ENCODE peak calls at places on chromosomes 7 and 10, in nine cellular contexts. Z is CD8-positive, alpha-beta T cell; U is heart right ventricle; Q is tibial nerve; N is aorta; K is HCT116; T is mammary epithelial cell; R is Panc1; S is SK-N-MC. W is an unnamed sample.

GRCh38 chr10:125149278-125150047 is 10.9 kb downstream of the CTBP2 start:
- DNase-seq in S (no peak), K (peak; percentile 52), Q (peak; percentile 79), T (peak; percentile 76), Z (no peak), N (peak; percentile 65), R (peak; percentile 62), U (peak; percentile 54), W (peak; percentile 75)

GRCh38 chr10:48604039-48604407 is 850 bp downstream of the ARHGAP22 start:
- DNase-seq in K (no peak), Z (no peak), S (no peak), U (no peak), T (no peak), Q (no peak), R (no peak), N (no peak), W (no peak)

GRCh38 chr10:93115661-93116383 is 42.1 kb downstream of the CYP26A1 start:
- DNase-seq in K (peak; percentile 74), R (peak; percentile 15), U (peak; percentile 53), S (no peak), Q (peak; percentile 86), T (peak; percentile 20), N (peak; percentile 82), Z (peak; percentile 59), W (peak; percentile 76)

GRCh38 chr7:36821617-36822016 is 97.3 kb upstream of the AOAH start:
- DNase-seq in Q (no peak), U (no peak), S (no peak), N (no peak), K (no peak), R (no peak), T (no peak), Z (no peak), W (no peak)

GRCh38 chr7:31899356-31899927 is 170.8 kb downstream of the PDE1C start:
- DNase-seq in U (no peak), T (no peak), Z (no peak), Q (no peak), S (no peak), N (no peak), K (no peak), R (no peak), W (no peak)

GRCh38 chr10:120794390-120794789 is 56.8 kb upstream of the WDR11 start:
- DNase-seq in K (no peak), N (no peak), Q (no peak), Z (no peak), T (no peak), R (no peak), S (no peak), U (no peak), W (no peak)

GRCh38 chr7:140841316-140841715 is 83.4 kb downstream of the BRAF start:
- DNase-seq in K (no peak), S (no peak), U (no peak), R (no peak), T (no peak), Z (no peak), Q (no peak), N (no peak), W (no peak)

GRCh38 chr10:132113206-132113605 is 47.5 kb downstream of the JAKMIP3 start:
- DNase-seq in R (no peak), Z (no peak), S (no peak), U (no peak), Q (no peak), K (no peak), T (no peak), N (no peak), W (peak; percentile 17)

GRCh38 chr10:101287922-101288638 is 58.8 kb upstream of the LBX1 start:
- DNase-seq in N (no peak), Q (no peak), Z (no peak), T (no peak), K (peak; percentile 41), R (no peak), U (no peak), S (no peak), W (no peak)

GRCh38 chr10:62248465-62248864 is 20.2 kb downstream of the RTKN2 start:
- DNase-seq in S (no peak), K (no peak), U (no peak), T (no peak), R (no peak), Q (no peak), N (no peak), Z (no peak), W (no peak)

GRCh38 chr10:97319671-97320479 is 804 bp downstream of the FRAT1 start:
- DNase-seq in S (no peak), T (peak; percentile 18), N (peak; percentile 75), R (no peak), Q (peak; percentile 5), U (peak; percentile 60), K (no peak), Z (peak; percentile 53), W (peak; percentile 70)

GRCh38 chr7:151550601-151551286 is 31.0 kb upstream of the RHEB start:
- DNase-seq in Q (no peak), U (no peak), Z (no peak), R (no peak), T (peak; percentile 77), N (no peak), K (no peak), S (peak; percentile 80), W (peak; percentile 48)

GRCh38 chr10:96299383-96299782 is 4.9 kb upstream of the DNTT start:
- DNase-seq in U (no peak), T (no peak), S (no peak), N (no peak), Q (no peak), Z (peak; percentile 10), R (no peak), K (no peak), W (peak; percentile 28)

GRCh38 chr10:33993917-33994316 is 659.5 kb upstream of the NRP1 start:
- DNase-seq in Q (no peak), S (no peak), T (no peak), R (no peak), K (no peak), U (no peak), N (no peak), Z (no peak), W (no peak)

GRCh38 chr10:92848441-92849233 is at the start of gene EXOC6:
- DNase-seq in R (peak; percentile 33), Q (peak; percentile 49), N (peak; percentile 89), K (peak; percentile 71), U (peak; percentile 85), T (peak; percentile 78), S (no peak), Z (peak; percentile 80), W (peak; percentile 85)

GRCh38 chr7:125316451-125316850 is 386.8 kb upstream of the POT1 start:
- DNase-seq in U (no peak), R (peak; percentile 54), S (no peak), K (peak; percentile 39), N (no peak), Z (no peak), T (peak; percentile 65), Q (no peak), W (no peak)

GRCh38 chr7:56105508-56105907 is 768 bp downstream of the CHCHD2 start:
- DNase-seq in R (peak; percentile 46), K (peak; percentile 39), U (no peak), N (no peak), S (no peak), Z (no peak), T (peak; percentile 64), Q (no peak), W (no peak)

GRCh38 chr10:124688889-124689670 is 55.1 kb downstream of the FAM53B start:
- DNase-seq in K (no peak), Q (no peak), R (no peak), U (no peak), N (no peak), T (peak; percentile 70), Z (peak; percentile 40), S (no peak), W (no peak)

GRCh38 chr7:110557-111232 is 81.7 kb upstream of the FAM20C start:
- DNase-seq in K (no peak), T (no peak), U (no peak), R (no peak), Z (no peak), S (no peak), N (no peak), Q (no peak), W (no peak)

GRCh38 chr10:44958196-44958896 is 1.3 kb upstream of the RASSF4 start:
- DNase-seq in Z (no peak), U (no peak), Q (no peak), R (no peak), T (peak; percentile 60), N (no peak), K (no peak), S (no peak), W (no peak)

GRCh38 chr10:14852236-14852635 is 14.1 kb downstream of the HSPA14 start:
- DNase-seq in T (no peak), N (no peak), S (no peak), Q (no peak), Z (no peak), K (no peak), R (no peak), U (no peak), W (no peak)
- H3K36me3 ChIP-seq in T (peaks cover 16% of the 10 kb centered on the region), N (peaks cover 5% of the 10 kb centered on the region), S (peaks cover 7% of the 10 kb centered on the region), Q (no peaks in the 10 kb centered on the region), Z (peaks cover 5% of the 10 kb centered on the region), K (peaks cover 11% of the 10 kb centered on the region), R (peaks cover 2% of the 10 kb centered on the region), U (peaks cover 88% of the 10 kb centered on the region), W (peaks cover 61% of the 10 kb centered on the region)

GRCh38 chr10:88827718-88828117 is 23.9 kb downstream of the ANKRD22 start:
- DNase-seq in U (no peak), N (no peak), K (no peak), Z (no peak), Q (no peak), S (no peak), R (no peak), T (no peak), W (no peak)
- H3K36me3 ChIP-seq in U (no peaks in the 10 kb centered on the region), N (no peaks in the 10 kb centered on the region), K (no peaks in the 10 kb centered on the region), Z (no peaks in the 10 kb centered on the region), Q (no peaks in the 10 kb centered on the region), S (no peaks in the 10 kb centered on the region), R (no peaks in the 10 kb centered on the region), T (no peaks in the 10 kb centered on the region), W (peaks cover 77% of the 10 kb centered on the region)

DNA sequence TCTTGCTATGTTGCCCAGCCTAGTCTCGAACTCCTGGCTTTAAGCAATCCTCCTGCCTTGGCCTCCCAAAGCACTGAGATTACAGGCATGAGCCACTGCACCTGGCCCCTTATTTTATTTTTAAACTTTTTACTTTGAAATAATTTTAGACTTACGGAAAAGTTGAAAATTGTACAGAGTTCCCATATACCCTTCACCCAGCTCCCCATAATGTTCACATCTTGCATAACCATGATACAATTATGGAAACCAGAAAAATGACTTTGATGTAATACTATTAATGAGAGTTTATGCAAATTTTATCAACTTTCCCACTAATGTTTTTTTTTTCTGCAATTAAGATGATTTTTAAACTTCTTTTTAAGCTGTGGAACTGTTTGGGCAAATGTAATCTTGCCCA is 58.3 kb downstream of the CDH23 start:
- DNase-seq in N (no peak), U (no peak), T (no peak), K (no peak), R (no peak), Q (no peak), S (no peak), Z (no peak), W (no peak)
- H3K36me3 ChIP-seq in N (no peaks in the 10 kb centered on the region), U (no peaks in the 10 kb centered on the region), T (no peaks in the 10 kb centered on the region), K (no peaks in the 10 kb centered on the region), R (no peaks in the 10 kb centered on the region), Q (no peaks in the 10 kb centered on the region), S (no peaks in the 10 kb centered on the region), Z (no peaks in the 10 kb centered on the region), W (no peaks in the 10 kb centered on the region)

DNA sequence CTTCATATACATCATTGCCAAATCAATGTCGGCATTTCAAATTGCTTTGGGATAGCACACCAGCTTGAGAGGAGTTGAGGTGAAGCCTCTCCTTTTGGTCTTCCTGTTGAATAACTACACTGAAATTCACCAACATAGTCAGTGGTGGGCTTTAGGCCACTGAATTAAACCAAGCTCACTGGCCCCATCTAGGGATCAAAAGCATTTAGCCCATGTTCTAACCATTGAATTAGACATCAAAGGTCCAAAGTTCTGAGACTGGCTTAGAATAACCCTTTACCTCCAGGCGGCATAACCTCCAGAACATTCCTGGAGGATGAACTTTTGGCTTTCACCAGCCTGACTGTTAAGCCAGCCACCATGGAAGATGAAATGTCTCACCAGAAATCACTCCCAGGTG is 54.6 kb downstream of the BPGM start:
- DNase-seq in Z (peak; percentile 4), Q (no peak), S (no peak), U (no peak), K (no peak), N (no peak), R (no peak), T (no peak), W (no peak)
- H3K36me3 ChIP-seq in Z (no peaks in the 10 kb centered on the region), Q (no peaks in the 10 kb centered on the region), S (no peaks in the 10 kb centered on the region), U (no peaks in the 10 kb centered on the region), K (no peaks in the 10 kb centered on the region), N (no peaks in the 10 kb centered on the region), R (no peaks in the 10 kb centered on the region), T (no peaks in the 10 kb centered on the region), W (no peaks in the 10 kb centered on the region)